ENCODE peak calls at places on chromosomes 7 and 10, in six cellular contexts. One of them, this sample, is unnamed.
A peak's percentile ranks its signal among the peaks of the same experiment; 100 is the strongest.

GRCh38 chr7:17301491-17302101 is 3.1 kb downstream of the AHR start:
- DNase-seq in pancreas: peak; percentile 9
- DNase-seq in effector memory CD4-positive, alpha-beta T cell: no peak
- DNase-seq in right atrium auricular region: peak; percentile 61
- DNase-seq in neural progenitor cell: peak; percentile 43
- DNase-seq in AG04450: no peak
- DNase-seq in this sample: no peak

GRCh38 chr7:27633062-27633461 is 29.6 kb downstream of the HIBADH start:
- DNase-seq in pancreas: no peak
- DNase-seq in effector memory CD4-positive, alpha-beta T cell: no peak
- DNase-seq in right atrium auricular region: no peak
- DNase-seq in neural progenitor cell: no peak
- DNase-seq in AG04450: no peak
- DNase-seq in this sample: peak; percentile 22

GRCh38 chr10:78513330-78513729 is 479.7 kb downstream of the RPS24 start:
- DNase-seq in pancreas: no peak
- DNase-seq in effector memory CD4-positive, alpha-beta T cell: no peak
- DNase-seq in right atrium auricular region: no peak
- DNase-seq in neural progenitor cell: no peak
- DNase-seq in AG04450: no peak
- DNase-seq in this sample: no peak

GRCh38 chr7:55065079-55065478 is 46.3 kb downstream of the EGFR start:
- DNase-seq in pancreas: no peak
- DNase-seq in effector memory CD4-positive, alpha-beta T cell: no peak
- DNase-seq in right atrium auricular region: no peak
- DNase-seq in neural progenitor cell: no peak
- DNase-seq in AG04450: peak; percentile 93
- DNase-seq in this sample: no peak

GRCh38 chr7:925601-926000 is 28.9 kb downstream of the ADAP1 start:
- DNase-seq in pancreas: no peak
- DNase-seq in effector memory CD4-positive, alpha-beta T cell: no peak
- DNase-seq in right atrium auricular region: no peak
- DNase-seq in neural progenitor cell: no peak
- DNase-seq in AG04450: no peak
- DNase-seq in this sample: peak; percentile 64

GRCh38 chr7:131338990-131339389 is 11.3 kb downstream of the MKLN1 start:
- DNase-seq in pancreas: no peak
- DNase-seq in effector memory CD4-positive, alpha-beta T cell: no peak
- DNase-seq in right atrium auricular region: no peak
- DNase-seq in neural progenitor cell: no peak
- DNase-seq in AG04450: no peak
- DNase-seq in this sample: no peak

GRCh38 chr7:55546826-55547225 is 25.5 kb downstream of the VOPP1 start:
- DNase-seq in pancreas: peak; percentile 54
- DNase-seq in effector memory CD4-positive, alpha-beta T cell: no peak
- DNase-seq in right atrium auricular region: peak; percentile 78
- DNase-seq in neural progenitor cell: no peak
- DNase-seq in AG04450: no peak
- DNase-seq in this sample: peak; percentile 87

GRCh38 chr7:158029431-158029938 is 558.1 kb downstream of the PTPRN2 start:
- DNase-seq in pancreas: no peak
- DNase-seq in effector memory CD4-positive, alpha-beta T cell: no peak
- DNase-seq in right atrium auricular region: no peak
- DNase-seq in neural progenitor cell: no peak
- DNase-seq in AG04450: no peak
- DNase-seq in this sample: no peak

GRCh38 chr10:17910144-17910789 is 41.5 kb upstream of the SLC39A12 start:
- DNase-seq in pancreas: peak; percentile 10
- DNase-seq in effector memory CD4-positive, alpha-beta T cell: no peak
- DNase-seq in right atrium auricular region: no peak
- DNase-seq in neural progenitor cell: peak; percentile 70
- DNase-seq in AG04450: peak; percentile 16
- DNase-seq in this sample: no peak

GRCh38 chr7:48389977-48390376 is 218.7 kb downstream of the ABCA13 start:
- DNase-seq in pancreas: no peak
- DNase-seq in effector memory CD4-positive, alpha-beta T cell: no peak
- DNase-seq in right atrium auricular region: no peak
- DNase-seq in neural progenitor cell: no peak
- DNase-seq in AG04450: peak; percentile 16
- DNase-seq in this sample: no peak

GRCh38 chr7:74535951-74536356 is 82.2 kb downstream of the GTF2IRD1 start:
- DNase-seq in pancreas: no peak
- DNase-seq in effector memory CD4-positive, alpha-beta T cell: no peak
- DNase-seq in right atrium auricular region: no peak
- DNase-seq in neural progenitor cell: no peak
- DNase-seq in AG04450: no peak
- DNase-seq in this sample: no peak

GRCh38 chr10:7763929-7764328 is 23.9 kb downstream of the KIN start:
- DNase-seq in pancreas: no peak
- DNase-seq in effector memory CD4-positive, alpha-beta T cell: no peak
- DNase-seq in right atrium auricular region: no peak
- DNase-seq in neural progenitor cell: no peak
- DNase-seq in AG04450: no peak
- DNase-seq in this sample: no peak

GRCh38 chr7:64655811-64656210 is 10.1 kb upstream of the ZNF107 start:
- DNase-seq in pancreas: no peak
- DNase-seq in effector memory CD4-positive, alpha-beta T cell: no peak
- DNase-seq in right atrium auricular region: peak; percentile 16
- DNase-seq in neural progenitor cell: no peak
- DNase-seq in AG04450: no peak
- DNase-seq in this sample: no peak

GRCh38 chr10:22466763-22467334 is 121.6 kb downstream of the SPAG6 start:
- DNase-seq in pancreas: no peak
- DNase-seq in effector memory CD4-positive, alpha-beta T cell: no peak
- DNase-seq in right atrium auricular region: no peak
- DNase-seq in neural progenitor cell: no peak
- DNase-seq in AG04450: no peak
- DNase-seq in this sample: no peak

GRCh38 chr7:41315764-41316163 is 387.1 kb downstream of the INHBA start:
- DNase-seq in pancreas: no peak
- DNase-seq in effector memory CD4-positive, alpha-beta T cell: no peak
- DNase-seq in right atrium auricular region: no peak
- DNase-seq in neural progenitor cell: peak; percentile 11
- DNase-seq in AG04450: no peak
- DNase-seq in this sample: no peak

GRCh38 chr10:15719062-15719898 is 442 bp downstream of the ITGA8 start:
- DNase-seq in pancreas: no peak
- DNase-seq in effector memory CD4-positive, alpha-beta T cell: no peak
- DNase-seq in right atrium auricular region: no peak
- DNase-seq in neural progenitor cell: peak; percentile 61
- DNase-seq in AG04450: no peak
- DNase-seq in this sample: no peak

GRCh38 chr7:22725585-22725984 is 1.4 kb upstream of the IL6 start:
- DNase-seq in pancreas: no peak
- DNase-seq in effector memory CD4-positive, alpha-beta T cell: no peak
- DNase-seq in right atrium auricular region: no peak
- DNase-seq in neural progenitor cell: peak; percentile 23
- DNase-seq in AG04450: no peak
- DNase-seq in this sample: no peak

GRCh38 chr10:7563368-7563767 is 103.4 kb downstream of the ITIH5 start:
- DNase-seq in pancreas: no peak
- DNase-seq in effector memory CD4-positive, alpha-beta T cell: no peak
- DNase-seq in right atrium auricular region: no peak
- DNase-seq in neural progenitor cell: no peak
- DNase-seq in AG04450: peak; percentile 20
- DNase-seq in this sample: no peak

GRCh38 chr7:142811154-142811737 is 40.5 kb downstream of the PRSS2 start:
- DNase-seq in pancreas: no peak
- DNase-seq in effector memory CD4-positive, alpha-beta T cell: no peak
- DNase-seq in right atrium auricular region: no peak
- DNase-seq in neural progenitor cell: peak; percentile 82
- DNase-seq in AG04450: peak; percentile 8
- DNase-seq in this sample: no peak

GRCh38 chr7:99140813-99141212 is 3.1 kb downstream of the SMURF1 start:
- DNase-seq in pancreas: no peak
- DNase-seq in effector memory CD4-positive, alpha-beta T cell: no peak
- DNase-seq in right atrium auricular region: no peak
- DNase-seq in neural progenitor cell: no peak
- DNase-seq in AG04450: no peak
- DNase-seq in this sample: no peak

GRCh38 chr10:47354162-47354561 is 6.0 kb downstream of the RBP3 start:
- DNase-seq in pancreas: no peak
- DNase-seq in effector memory CD4-positive, alpha-beta T cell: no peak
- DNase-seq in right atrium auricular region: no peak
- DNase-seq in neural progenitor cell: no peak
- DNase-seq in AG04450: no peak
- DNase-seq in this sample: peak; percentile 51

GRCh38 chr10:33476757-33477273 is 142.3 kb upstream of the NRP1 start:
- DNase-seq in pancreas: no peak
- DNase-seq in effector memory CD4-positive, alpha-beta T cell: no peak
- DNase-seq in right atrium auricular region: no peak
- DNase-seq in neural progenitor cell: no peak
- DNase-seq in AG04450: no peak
- DNase-seq in this sample: no peak

GRCh38 chr7:150954986-150955518 is 23.1 kb downstream of the KCNH2 start:
- DNase-seq in pancreas: no peak
- DNase-seq in effector memory CD4-positive, alpha-beta T cell: no peak
- DNase-seq in right atrium auricular region: no peak
- DNase-seq in neural progenitor cell: no peak
- DNase-seq in AG04450: no peak
- DNase-seq in this sample: no peak

GRCh38 chr7:30984359-30985107 is 20.8 kb downstream of the GHRHR start:
- DNase-seq in pancreas: no peak
- DNase-seq in effector memory CD4-positive, alpha-beta T cell: no peak
- DNase-seq in right atrium auricular region: no peak
- DNase-seq in neural progenitor cell: peak; percentile 52
- DNase-seq in AG04450: no peak
- DNase-seq in this sample: peak; percentile 69

GRCh38 chr7:108132551-108133265 is 2.5 kb upstream of the LAMB4 start:
- DNase-seq in pancreas: no peak
- DNase-seq in effector memory CD4-positive, alpha-beta T cell: no peak
- DNase-seq in right atrium auricular region: no peak
- DNase-seq in neural progenitor cell: peak; percentile 86
- DNase-seq in AG04450: no peak
- DNase-seq in this sample: no peak

DNA sequence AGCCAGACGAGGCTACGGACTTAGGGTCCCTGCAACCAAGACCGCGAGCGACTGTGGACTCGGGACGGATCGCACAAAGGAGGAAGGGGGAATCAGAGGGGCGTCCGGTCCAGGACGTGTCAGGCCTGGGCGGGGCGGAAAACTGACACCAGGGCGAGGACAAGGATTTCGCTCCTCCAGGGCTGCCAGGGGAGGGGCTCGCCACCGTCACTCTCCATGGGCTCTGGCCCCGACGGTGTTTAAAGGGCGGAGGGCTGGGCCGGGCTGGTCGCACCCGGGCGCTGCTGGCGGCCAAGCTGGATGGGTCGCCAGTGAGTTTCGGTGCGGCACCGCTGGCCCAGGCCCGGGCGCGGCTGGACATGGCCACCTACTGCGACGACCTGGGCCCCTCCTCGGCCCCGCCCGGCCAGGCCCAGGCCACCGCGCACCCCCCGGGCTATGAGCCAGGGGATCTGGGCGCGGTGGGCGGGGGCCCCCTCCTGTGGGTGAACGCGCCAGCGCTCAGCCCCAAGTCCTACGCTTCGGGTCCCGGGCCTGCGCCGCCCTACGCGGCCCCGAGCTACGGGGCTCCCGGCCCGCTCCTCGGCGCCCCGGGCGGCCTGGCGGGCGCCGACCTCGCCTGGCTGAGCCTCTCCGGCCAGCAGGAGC is at the start of gene FOXI2:
- DNase-seq in pancreas: no peak
- DNase-seq in effector memory CD4-positive, alpha-beta T cell: no peak
- DNase-seq in right atrium auricular region: no peak
- DNase-seq in neural progenitor cell: peak; percentile 83
- DNase-seq in AG04450: no peak
- DNase-seq in this sample: no peak
- H3K4me3 ChIP-seq in pancreas: no peak within 1 kb of the TSS
- H3K4me3 ChIP-seq in effector memory CD4-positive, alpha-beta T cell: no peak within 1 kb of the TSS
- H3K4me3 ChIP-seq in right atrium auricular region: peak within 1 kb of the TSS; percentile 36
- H3K4me3 ChIP-seq in neural progenitor cell: peak within 1 kb of the TSS; percentile 44
- H3K4me3 ChIP-seq in AG04450: no peak within 1 kb of the TSS
- H3K4me3 ChIP-seq in this sample: no peak within 1 kb of the TSS

DNA sequence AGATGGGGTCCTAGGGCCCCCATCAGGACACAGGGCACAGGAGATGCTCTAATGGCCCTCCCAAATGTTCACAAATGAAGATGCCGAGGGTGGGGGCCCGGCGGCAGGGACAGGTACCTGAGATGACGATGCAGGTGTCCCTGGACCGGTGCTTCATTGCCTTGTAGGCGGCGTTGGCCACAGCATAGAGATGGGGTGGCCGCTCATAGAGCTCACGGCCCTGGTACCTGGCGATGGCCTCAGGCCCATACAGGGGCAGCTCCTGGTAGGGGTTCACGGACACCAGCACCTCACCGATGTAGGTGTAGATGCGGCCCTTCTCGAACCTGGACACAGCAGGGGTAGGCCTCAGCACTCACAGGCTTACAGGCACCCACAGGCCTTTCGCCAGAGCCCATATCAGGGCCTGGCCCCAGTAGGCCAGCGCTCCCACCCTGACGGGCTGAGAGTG is 2.0 kb downstream of the MYO1G start:
- DNase-seq in pancreas: no peak
- DNase-seq in effector memory CD4-positive, alpha-beta T cell: no peak
- DNase-seq in right atrium auricular region: no peak
- DNase-seq in neural progenitor cell: no peak
- DNase-seq in AG04450: no peak
- DNase-seq in this sample: peak; percentile 48
- H3K27ac ChIP-seq in pancreas: no peak overlapping the region
- H3K27ac ChIP-seq in effector memory CD4-positive, alpha-beta T cell: peak overlapping the region; percentile 93
- H3K27ac ChIP-seq in right atrium auricular region: no peak overlapping the region
- H3K27ac ChIP-seq in neural progenitor cell: no peak overlapping the region
- H3K27ac ChIP-seq in AG04450: no peak overlapping the region
- H3K27ac ChIP-seq in this sample: no peak overlapping the region

DNA sequence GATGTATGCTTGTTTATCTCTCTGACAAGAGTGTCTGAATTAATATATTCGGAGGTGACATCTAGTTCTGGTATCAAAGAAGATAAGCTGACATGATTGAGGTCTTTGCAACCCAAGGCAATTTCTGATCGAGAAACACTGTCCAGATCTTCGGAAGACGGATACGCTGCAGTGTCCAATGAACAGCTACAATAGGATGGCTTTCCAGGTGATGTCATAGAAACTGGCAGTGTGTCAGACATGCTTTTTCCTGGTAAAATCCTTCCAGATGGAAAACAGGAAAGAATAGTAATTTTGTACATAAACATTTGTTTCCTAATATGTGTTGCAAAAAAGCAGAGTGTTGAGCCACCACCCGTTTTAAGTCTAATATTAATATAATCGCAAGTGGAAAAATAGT is 33.4 kb downstream of the VWDE start:
- DNase-seq in pancreas: no peak
- DNase-seq in effector memory CD4-positive, alpha-beta T cell: no peak
- DNase-seq in right atrium auricular region: no peak
- DNase-seq in neural progenitor cell: no peak
- DNase-seq in AG04450: no peak
- DNase-seq in this sample: no peak
- H3K4me3 ChIP-seq in pancreas: no peak overlapping the region
- H3K4me3 ChIP-seq in effector memory CD4-positive, alpha-beta T cell: no peak overlapping the region
- H3K4me3 ChIP-seq in right atrium auricular region: no peak overlapping the region
- H3K4me3 ChIP-seq in neural progenitor cell: no peak overlapping the region
- H3K4me3 ChIP-seq in AG04450: no peak overlapping the region
- H3K4me3 ChIP-seq in this sample: no peak overlapping the region

DNA sequence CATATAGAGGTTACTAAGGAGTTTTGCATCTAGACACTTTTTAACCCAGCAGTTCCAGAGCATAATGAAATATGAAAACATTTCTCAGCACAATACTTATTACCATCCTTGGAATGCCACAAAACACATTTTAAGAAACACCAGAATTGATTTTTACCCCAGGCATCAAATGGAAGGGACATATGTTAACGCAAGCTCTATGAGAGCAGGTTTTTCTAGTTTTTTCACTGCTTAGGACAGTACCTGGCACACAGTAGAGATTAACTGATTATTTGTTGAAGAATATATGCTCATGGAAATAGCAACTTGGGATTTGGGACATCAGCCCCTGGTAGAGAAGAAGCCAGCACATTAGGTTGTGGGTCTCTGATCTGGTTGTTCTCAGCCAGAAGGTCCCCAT is 67.0 kb upstream of the ARID5B start:
- DNase-seq in pancreas: no peak
- DNase-seq in effector memory CD4-positive, alpha-beta T cell: no peak
- DNase-seq in right atrium auricular region: no peak
- DNase-seq in neural progenitor cell: no peak
- DNase-seq in AG04450: no peak
- DNase-seq in this sample: no peak
- H3K27ac ChIP-seq in pancreas: peak overlapping the region; percentile 35
- H3K27ac ChIP-seq in effector memory CD4-positive, alpha-beta T cell: no peak overlapping the region
- H3K27ac ChIP-seq in right atrium auricular region: no peak overlapping the region
- H3K27ac ChIP-seq in neural progenitor cell: no peak overlapping the region
- H3K27ac ChIP-seq in AG04450: no peak overlapping the region
- H3K27ac ChIP-seq in this sample: peak overlapping the region; percentile 1

This sample was measured in aorta.